ENCODE peak calls at places on chromosome 17, in ten cellular contexts. A is astrocyte of the cerebellum, G is anterior cingulate cortex, J is HAP-1, F is globus pallidus, M is putamen, H is ACHN, R is mesenteric fat pad, N is heart right ventricle, I is WTC11. D is an unnamed sample.

GRCh38 chr17:7842950-7843535 is 9.0 kb downstream of the KDM6B start:
- DNase-seq in A (no peak), G (no peak), J (peak), F (peak), M (peak), H (peak), R (no peak), N (peak), I (peak), D (peak)

GRCh38 chr17:30964878-30965277 is 6.0 kb upstream of the RNF135 start:
- DNase-seq in A (no peak), G (no peak), J (no peak), F (no peak), M (no peak), H (no peak), R (peak), N (no peak), I (no peak), D (no peak)

GRCh38 chr17:76752006-76752405 is 14.1 kb downstream of the MFSD11 start:
- DNase-seq in A (no peak), G (no peak), J (no peak), F (no peak), M (no peak), H (no peak), R (no peak), N (no peak), I (no peak), D (no peak)

GRCh38 chr17:45394913-45395568 is 37.6 kb downstream of the ARHGAP27 start:
- DNase-seq in A (peak), G (peak), J (peak), F (peak), M (no peak), H (peak), R (no peak), N (peak), I (peak), D (peak)

GRCh38 chr17:57737450-57737849 is 7.6 kb downstream of the CCDC182 start:
- DNase-seq in A (no peak), G (no peak), J (no peak), F (no peak), M (no peak), H (no peak), R (no peak), N (no peak), I (no peak), D (no peak)

GRCh38 chr17:37103191-37103590 is 154.4 kb downstream of the AATF start:
- DNase-seq in A (no peak), G (no peak), J (peak), F (no peak), M (no peak), H (no peak), R (no peak), N (no peak), I (no peak), D (no peak)

GRCh38 chr17:58006563-58006923 is 503 bp downstream of the SRSF1 start:
- DNase-seq in A (no peak), G (peak), J (peak), F (peak), M (peak), H (peak), R (no peak), N (peak), I (peak), D (peak)

GRCh38 chr17:2949469-2950044 is 113.8 kb downstream of the OR1D5 start:
- DNase-seq in A (no peak), G (no peak), J (no peak), F (no peak), M (no peak), H (no peak), R (peak), N (peak), I (no peak), D (no peak)

GRCh38 chr17:16439867-16440351 is 24.5 kb downstream of the TRPV2 start:
- DNase-seq in A (no peak), G (no peak), J (peak), F (no peak), M (no peak), H (no peak), R (no peak), N (no peak), I (no peak), D (no peak)

GRCh38 chr17:39782481-39782880 is 44.7 kb downstream of the GRB7 start:
- DNase-seq in A (no peak), G (no peak), J (no peak), F (no peak), M (no peak), H (no peak), R (no peak), N (no peak), I (no peak), D (no peak)

GRCh38 chr17:82983510-82984248 is 95.7 kb upstream of the METRNL start:
- DNase-seq in A (no peak), G (no peak), J (no peak), F (no peak), M (no peak), H (no peak), R (no peak), N (no peak), I (no peak), D (peak)

GRCh38 chr17:75506134-75506533 is 9.2 kb downstream of the CASKIN2 start:
- DNase-seq in A (no peak), G (no peak), J (no peak), F (no peak), M (no peak), H (no peak), R (no peak), N (peak), I (no peak), D (no peak)

GRCh38 chr17:79534111-79534510 is 76.7 kb downstream of the RBFOX3 start:
- DNase-seq in A (no peak), G (no peak), J (no peak), F (no peak), M (no peak), H (no peak), R (no peak), N (no peak), I (no peak), D (no peak)

GRCh38 chr17:41486809-41487530 is 2.7 kb downstream of the KRT36 start:
- DNase-seq in A (no peak), G (no peak), J (peak), F (no peak), M (no peak), H (no peak), R (no peak), N (no peak), I (peak), D (no peak)

GRCh38 chr17:2996938-2997670 is 66.3 kb downstream of the OR1D5 start:
- DNase-seq in A (no peak), G (no peak), J (no peak), F (no peak), M (no peak), H (no peak), R (peak), N (no peak), I (no peak), D (no peak)

GRCh38 chr17:44688675-44689491 is 693 bp downstream of the CCDC43 start:
- DNase-seq in A (no peak), G (no peak), J (no peak), F (no peak), M (no peak), H (peak), R (no peak), N (no peak), I (no peak), D (no peak)

GRCh38 chr17:5381542-5381941 is 37.9 kb downstream of the NUP88 start:
- DNase-seq in A (peak), G (no peak), J (no peak), F (no peak), M (no peak), H (no peak), R (no peak), N (no peak), I (no peak), D (no peak)